ENCODE peak calls at places on chromosomes 2 and 18, in eight cellular contexts. T, Y, I, U, A, H, J and Q are unnamed samples.
A peak's percentile ranks its signal among the peaks of the same experiment; 100 is the strongest.

GRCh38 chr2:173599821-173600354 is 245.2 kb downstream of the CDCA7 start:
- DNase-seq in I (no peak), U (no peak), T (no peak), H (no peak), J (no peak), A (no peak), Y (no peak), Q (no peak)

GRCh38 chr2:234287650-234288049 is 209.2 kb downstream of the ARL4C start:
- DNase-seq in T (no peak), Y (no peak), I (no peak), A (no peak), H (peak; percentile 57), J (no peak), U (no peak), Q (no peak)

GRCh38 chr2:48944961-48945360 is 189.4 kb upstream of the LHCGR start:
- DNase-seq in H (no peak), U (no peak), I (no peak), Y (no peak), A (no peak), T (no peak), J (no peak), Q (no peak)

GRCh38 chr2:67783026-67783425 is 279.8 kb downstream of the C1D start:
- DNase-seq in T (no peak), A (no peak), U (no peak), H (no peak), I (no peak), J (no peak), Y (no peak), Q (no peak)

GRCh38 chr2:239674981-239675855 is 274.4 kb upstream of the HDAC4 start:
- DNase-seq in U (no peak), Y (no peak), A (no peak), J (no peak), T (no peak), H (no peak), I (no peak), Q (no peak)

GRCh38 chr18:10169064-10169562 is 255.3 kb downstream of the VAPA start:
- DNase-seq in T (no peak), H (peak; percentile 12), I (no peak), J (peak; percentile 88), U (no peak), A (no peak), Y (no peak), Q (no peak)

GRCh38 chr2:59741840-59742239 is 811.6 kb downstream of the BCL11A start:
- DNase-seq in J (no peak), U (no peak), T (no peak), I (no peak), A (no peak), Y (no peak), H (no peak), Q (no peak)

GRCh38 chr2:207133862-207134519 is 31.8 kb downstream of the KLF7 start:
- DNase-seq in I (no peak), Y (peak; percentile 14), H (peak; percentile 26), T (peak; percentile 92), J (peak; percentile 99), U (no peak), A (peak; percentile 55), Q (no peak)

GRCh38 chr18:63199743-63200241 is 119.8 kb downstream of the BCL2 start:
- DNase-seq in H (no peak), J (no peak), U (no peak), Y (no peak), T (no peak), A (no peak), I (no peak), Q (no peak)

GRCh38 chr2:109376115-109376514 is 237.7 kb downstream of the SEPTIN10 start:
- DNase-seq in U (no peak), I (no peak), T (no peak), A (no peak), J (no peak), Y (peak; percentile 52), H (peak; percentile 25), Q (no peak)

GRCh38 chr2:169871994-169872393 is 44.7 kb downstream of the UBR3 start:
- DNase-seq in U (no peak), H (no peak), T (no peak), Y (no peak), A (no peak), I (no peak), J (no peak), Q (no peak)

GRCh38 chr2:169877406-169877805 is 50.2 kb downstream of the UBR3 start:
- DNase-seq in H (no peak), I (no peak), T (no peak), A (no peak), U (no peak), J (peak; percentile 54), Y (no peak), Q (peak; percentile 22)
- TF ChIP-seq CTCF in H (no peak), I (peak; percentile 22), T (peak; percentile 25), A (peak; percentile 23), U (peak; percentile 18), J (peak; percentile 34), Y (peak; percentile 22), Q (peak; percentile 28)

GRCh38 chr2:177180269-177181021 is 32.1 kb upstream of the HNRNPA3 start:
- DNase-seq in T (no peak), H (no peak), U (no peak), J (no peak), Y (no peak), I (no peak), A (no peak), Q (no peak)
- TF ChIP-seq CTCF in T (no peak), H (no peak), U (no peak), J (no peak), Y (no peak), I (no peak), A (no peak), Q (no peak)

GRCh38 chr2:178018141-178018540 is 54.4 kb downstream of the PDE11A start:
- DNase-seq in J (no peak), Y (no peak), I (no peak), H (no peak), T (no peak), U (no peak), A (no peak), Q (no peak)

GRCh38 chr2:178009813-178010212 is 62.8 kb downstream of the PDE11A start:
- DNase-seq in T (no peak), Y (no peak), J (no peak), A (no peak), U (no peak), I (no peak), H (no peak), Q (no peak)

GRCh38 chr2:178008636-178009289 is 63.8 kb downstream of the PDE11A start:
- DNase-seq in T (no peak), I (no peak), J (peak; percentile 3), H (peak; percentile 29), A (peak; percentile 15), U (no peak), Y (peak; percentile 31), Q (no peak)

GRCh38 chr2:178016612-178017011 is 56.0 kb downstream of the PDE11A start:
- DNase-seq in J (no peak), A (no peak), U (no peak), H (no peak), T (no peak), I (no peak), Y (no peak), Q (no peak)

DNA sequence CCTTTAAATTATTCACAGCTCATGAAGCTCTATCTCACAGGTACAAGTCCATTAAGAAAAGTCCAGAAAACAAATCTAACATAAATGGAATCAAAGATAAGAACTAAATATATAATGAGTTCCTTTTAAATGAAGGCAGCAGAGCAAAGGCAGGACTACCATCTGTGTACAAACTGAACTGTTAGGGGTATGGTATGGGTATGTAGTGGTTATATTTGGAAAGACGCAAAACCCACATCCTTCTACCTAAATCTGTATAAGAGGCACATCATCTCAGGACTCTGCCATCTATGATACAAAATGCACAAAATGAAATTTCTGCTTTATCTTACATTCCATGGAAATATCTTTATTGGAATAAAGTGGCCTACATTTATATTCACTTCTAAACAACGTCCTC is 59.9 kb downstream of the PDE11A start:
- DNase-seq in Y (no peak), I (no peak), U (no peak), J (no peak), H (no peak), T (no peak), A (no peak), Q (no peak)
- TF ChIP-seq CTCF in Y (no peak), I (no peak), U (no peak), J (no peak), H (no peak), T (no peak), A (no peak), Q (no peak)

GRCh38 chr2:75729861-75730260 is 19.1 kb upstream of the GCFC2 start:
- DNase-seq in U (no peak), J (peak; percentile 19), A (peak; percentile 28), Y (no peak), I (no peak), T (no peak), H (no peak), Q (no peak)
- TF ChIP-seq CTCF in U (no peak), J (peak; percentile 15), A (peak; percentile 52), Y (peak; percentile 63), I (peak; percentile 50), T (peak; percentile 33), H (no peak), Q (peak; percentile 9)

GRCh38 chr2:10471956-10472355 is 23.8 kb upstream of the ODC1 start:
- DNase-seq in T (no peak), U (no peak), Y (no peak), I (no peak), J (no peak), A (peak; percentile 27), H (no peak), Q (no peak)
- TF ChIP-seq CTCF in T (peak; percentile 4), U (no peak), Y (no peak), I (no peak), J (no peak), A (no peak), H (no peak), Q (no peak)

GRCh38 chr2:229810786-229811185 is 96.4 kb upstream of the DNER start:
- DNase-seq in U (no peak), T (no peak), Y (no peak), J (peak; percentile 87), A (no peak), H (no peak), I (no peak), Q (no peak)
- TF ChIP-seq CTCF in U (no peak), T (no peak), Y (no peak), J (no peak), A (no peak), H (no peak), I (no peak), Q (no peak)

GRCh38 chr2:241508240-241508509 is 209 bp downstream of the STK25 start:
- DNase-seq in T (no peak), A (no peak), J (no peak), U (no peak), I (no peak), Y (no peak), H (no peak), Q (peak; percentile 81)
- TF ChIP-seq CTCF in T (no peak), A (no peak), J (no peak), U (no peak), I (peak; percentile 12), Y (no peak), H (no peak), Q (no peak)

GRCh38 chr2:24920813-24921441 is 890 bp upstream of the ADCY3 start:
- DNase-seq in J (no peak), Y (no peak), U (no peak), I (no peak), H (no peak), A (peak; percentile 64), T (no peak), Q (no peak)
- TF ChIP-seq CTCF in J (peak; percentile 32), Y (peak; percentile 54), U (peak; percentile 41), I (peak; percentile 40), H (no peak), A (peak; percentile 60), T (peak; percentile 37), Q (peak; percentile 55)